ENCODE peak calls at places on chromosomes 3 and 15, in four cellular contexts. One of them, this sample, is unnamed.

GRCh38 chr3:150469031-150469930 is 61.2 kb downstream of the TSC22D2 start:
- DNase-seq in NCI-H2029 treated with DMSO at 0.1 percent for 48 hours: no peak
- DNase-seq in MM.1S: no peak
- DNase-seq in KBM-7: no peak
- DNase-seq in this sample: peak; percentile 20

GRCh38 chr3:53045107-53045783 is 628 bp downstream of the SFMBT1 start:
- DNase-seq in NCI-H2029 treated with DMSO at 0.1 percent for 48 hours: no peak
- DNase-seq in MM.1S: peak; percentile 59
- DNase-seq in KBM-7: no peak
- DNase-seq in this sample: peak; percentile 73

GRCh38 chr3:48503406-48504050 is 446 bp downstream of the SHISA5 start:
- DNase-seq in NCI-H2029 treated with DMSO at 0.1 percent for 48 hours: no peak
- DNase-seq in MM.1S: no peak
- DNase-seq in KBM-7: no peak
- DNase-seq in this sample: no peak

GRCh38 chr15:73927476-73928240 is 1.4 kb downstream of the LOXL1 start:
- DNase-seq in NCI-H2029 treated with DMSO at 0.1 percent for 48 hours: no peak
- DNase-seq in MM.1S: peak; percentile 35
- DNase-seq in KBM-7: peak; percentile 87
- DNase-seq in this sample: peak; percentile 70

GRCh38 chr15:49863431-49864205 is 242.8 kb downstream of the DTWD1 start:
- DNase-seq in NCI-H2029 treated with DMSO at 0.1 percent for 48 hours: no peak
- DNase-seq in MM.1S: no peak
- DNase-seq in KBM-7: no peak
- DNase-seq in this sample: no peak

GRCh38 chr15:92968926-92969664 is 69.0 kb downstream of the CHD2 start:
- DNase-seq in NCI-H2029 treated with DMSO at 0.1 percent for 48 hours: no peak
- DNase-seq in MM.1S: no peak
- DNase-seq in KBM-7: peak; percentile 14
- DNase-seq in this sample: peak; percentile 42

GRCh38 chr15:91338763-91339162 is 238.7 kb downstream of the SV2B start:
- DNase-seq in NCI-H2029 treated with DMSO at 0.1 percent for 48 hours: no peak
- DNase-seq in MM.1S: peak; percentile 36
- DNase-seq in KBM-7: peak; percentile 29
- DNase-seq in this sample: peak; percentile 59

GRCh38 chr3:122077293-122078234 is 22.4 kb downstream of the CD86 start:
- DNase-seq in NCI-H2029 treated with DMSO at 0.1 percent for 48 hours: no peak
- DNase-seq in MM.1S: peak; percentile 47
- DNase-seq in KBM-7: peak; percentile 82
- DNase-seq in this sample: peak; percentile 47

GRCh38 chr3:155086041-155086440 is 5.9 kb downstream of the MME start:
- DNase-seq in NCI-H2029 treated with DMSO at 0.1 percent for 48 hours: no peak
- DNase-seq in MM.1S: no peak
- DNase-seq in KBM-7: no peak
- DNase-seq in this sample: no peak

This sample was measured in NB4.